ENCODE peak calls at places on chromosomes 2 and 18, in eight cellular contexts. One of them, this sample, is unnamed.

GRCh38 chr2:128781888-128782385 is 463.3 kb upstream of the HS6ST1 start:
- DNase-seq in HCT116: no peak
- DNase-seq in neuronal stem cell: no peak
- DNase-seq in gastrocnemius medialis: no peak
- DNase-seq in keratinocyte: no peak
- DNase-seq in left lung: no peak
- DNase-seq in neural progenitor cell: no peak
- DNase-seq in right cardiac atrium: no peak
- DNase-seq in this sample: no peak

GRCh38 chr2:96409543-96410184 is 74.1 kb downstream of the NCAPH start:
- DNase-seq in keratinocyte: no peak
- DNase-seq in left lung: no peak
- DNase-seq in gastrocnemius medialis: no peak
- DNase-seq in right cardiac atrium: peak; percentile 73
- DNase-seq in neuronal stem cell: no peak
- DNase-seq in neural progenitor cell: peak; percentile 29
- DNase-seq in HCT116: no peak
- DNase-seq in this sample: no peak

GRCh38 chr2:104378853-104379374 is 475.0 kb upstream of the POU3F3 start:
- DNase-seq in HCT116: no peak
- DNase-seq in gastrocnemius medialis: no peak
- DNase-seq in right cardiac atrium: no peak
- DNase-seq in keratinocyte: no peak
- DNase-seq in left lung: no peak
- DNase-seq in neuronal stem cell: peak; percentile 18
- DNase-seq in neural progenitor cell: peak; percentile 38
- DNase-seq in this sample: no peak

GRCh38 chr2:239818531-239819011 is 206.6 kb downstream of the NDUFA10 start:
- DNase-seq in neural progenitor cell: no peak
- DNase-seq in gastrocnemius medialis: no peak
- DNase-seq in keratinocyte: no peak
- DNase-seq in HCT116: no peak
- DNase-seq in left lung: no peak
- DNase-seq in neuronal stem cell: no peak
- DNase-seq in right cardiac atrium: no peak
- DNase-seq in this sample: no peak

GRCh38 chr18:58581265-58581664 is 47.6 kb downstream of the ALPK2 start:
- DNase-seq in keratinocyte: peak; percentile 52
- DNase-seq in left lung: no peak
- DNase-seq in gastrocnemius medialis: no peak
- DNase-seq in right cardiac atrium: no peak
- DNase-seq in neural progenitor cell: no peak
- DNase-seq in neuronal stem cell: no peak
- DNase-seq in HCT116: peak; percentile 57
- DNase-seq in this sample: peak; percentile 61

GRCh38 chr18:6629635-6630140 is 99.8 kb upstream of the ARHGAP28 start:
- DNase-seq in right cardiac atrium: no peak
- DNase-seq in HCT116: no peak
- DNase-seq in keratinocyte: no peak
- DNase-seq in neuronal stem cell: no peak
- DNase-seq in left lung: no peak
- DNase-seq in gastrocnemius medialis: no peak
- DNase-seq in neural progenitor cell: no peak
- DNase-seq in this sample: no peak

GRCh38 chr2:8003462-8004075 is 678.3 kb upstream of the ID2 start:
- DNase-seq in neuronal stem cell: no peak
- DNase-seq in right cardiac atrium: peak; percentile 92
- DNase-seq in gastrocnemius medialis: peak; percentile 76
- DNase-seq in left lung: peak; percentile 52
- DNase-seq in neural progenitor cell: no peak
- DNase-seq in HCT116: no peak
- DNase-seq in keratinocyte: no peak
- DNase-seq in this sample: peak; percentile 71

GRCh38 chr2:162945785-162946184 is 107.2 kb upstream of the KCNH7 start:
- DNase-seq in keratinocyte: no peak
- DNase-seq in gastrocnemius medialis: no peak
- DNase-seq in HCT116: no peak
- DNase-seq in left lung: no peak
- DNase-seq in right cardiac atrium: no peak
- DNase-seq in neural progenitor cell: no peak
- DNase-seq in neuronal stem cell: no peak
- DNase-seq in this sample: no peak

GRCh38 chr18:25648724-25649260 is 296.8 kb upstream of the ZNF521 start:
- DNase-seq in neuronal stem cell: no peak
- DNase-seq in right cardiac atrium: no peak
- DNase-seq in left lung: no peak
- DNase-seq in keratinocyte: no peak
- DNase-seq in gastrocnemius medialis: no peak
- DNase-seq in HCT116: no peak
- DNase-seq in neural progenitor cell: no peak
- DNase-seq in this sample: no peak

GRCh38 chr18:48997681-48997984 is 46.9 kb upstream of the SMAD7 start:
- DNase-seq in keratinocyte: no peak
- DNase-seq in right cardiac atrium: no peak
- DNase-seq in gastrocnemius medialis: no peak
- DNase-seq in neural progenitor cell: no peak
- DNase-seq in HCT116: no peak
- DNase-seq in neuronal stem cell: no peak
- DNase-seq in left lung: no peak
- DNase-seq in this sample: no peak

GRCh38 chr2:233059797-233060499 is at the start of gene INPP5D:
- DNase-seq in neuronal stem cell: no peak
- DNase-seq in left lung: peak; percentile 74
- DNase-seq in right cardiac atrium: peak; percentile 70
- DNase-seq in HCT116: no peak
- DNase-seq in gastrocnemius medialis: peak; percentile 42
- DNase-seq in neural progenitor cell: no peak
- DNase-seq in keratinocyte: no peak
- DNase-seq in this sample: peak; percentile 65

GRCh38 chr2:150686391-150686790 is 198.9 kb upstream of the RND3 start:
- DNase-seq in gastrocnemius medialis: no peak
- DNase-seq in neuronal stem cell: no peak
- DNase-seq in HCT116: no peak
- DNase-seq in neural progenitor cell: no peak
- DNase-seq in left lung: no peak
- DNase-seq in right cardiac atrium: no peak
- DNase-seq in keratinocyte: no peak
- DNase-seq in this sample: no peak

GRCh38 chr18:13524824-13525223 is 201.5 kb downstream of the FAM210A start:
- DNase-seq in neural progenitor cell: no peak
- DNase-seq in neuronal stem cell: no peak
- DNase-seq in right cardiac atrium: no peak
- DNase-seq in keratinocyte: no peak
- DNase-seq in left lung: no peak
- DNase-seq in HCT116: no peak
- DNase-seq in gastrocnemius medialis: no peak
- DNase-seq in this sample: no peak

GRCh38 chr2:8646731-8647461 is 35.0 kb upstream of the ID2 start:
- DNase-seq in gastrocnemius medialis: no peak
- DNase-seq in neural progenitor cell: no peak
- DNase-seq in keratinocyte: no peak
- DNase-seq in right cardiac atrium: no peak
- DNase-seq in HCT116: no peak
- DNase-seq in left lung: no peak
- DNase-seq in neuronal stem cell: no peak
- DNase-seq in this sample: no peak

GRCh38 chr2:120014231-120014990 is 1.5 kb downstream of the EPB41L5 start:
- DNase-seq in HCT116: no peak
- DNase-seq in left lung: no peak
- DNase-seq in neural progenitor cell: peak; percentile 21
- DNase-seq in neuronal stem cell: no peak
- DNase-seq in keratinocyte: no peak
- DNase-seq in right cardiac atrium: no peak
- DNase-seq in gastrocnemius medialis: peak; percentile 37
- DNase-seq in this sample: no peak

GRCh38 chr2:144996225-144996795 is 476.4 kb upstream of the ZEB2 start:
- DNase-seq in HCT116: no peak
- DNase-seq in keratinocyte: no peak
- DNase-seq in left lung: no peak
- DNase-seq in right cardiac atrium: no peak
- DNase-seq in neural progenitor cell: no peak
- DNase-seq in neuronal stem cell: no peak
- DNase-seq in gastrocnemius medialis: no peak
- DNase-seq in this sample: no peak

GRCh38 chr2:191066281-191067233 is 52.6 kb upstream of the STAT1 start:
- DNase-seq in gastrocnemius medialis: no peak
- DNase-seq in HCT116: no peak
- DNase-seq in neural progenitor cell: no peak
- DNase-seq in left lung: no peak
- DNase-seq in neuronal stem cell: no peak
- DNase-seq in right cardiac atrium: no peak
- DNase-seq in keratinocyte: no peak
- DNase-seq in this sample: no peak

GRCh38 chr2:191064590-191064989 is 50.6 kb upstream of the STAT1 start:
- DNase-seq in keratinocyte: no peak
- DNase-seq in left lung: no peak
- DNase-seq in neuronal stem cell: no peak
- DNase-seq in neural progenitor cell: no peak
- DNase-seq in right cardiac atrium: peak; percentile 33
- DNase-seq in gastrocnemius medialis: no peak
- DNase-seq in HCT116: no peak
- DNase-seq in this sample: no peak

GRCh38 chr2:191069606-191070005 is 55.6 kb upstream of the STAT1 start:
- DNase-seq in right cardiac atrium: no peak
- DNase-seq in neuronal stem cell: no peak
- DNase-seq in neural progenitor cell: no peak
- DNase-seq in HCT116: no peak
- DNase-seq in keratinocyte: no peak
- DNase-seq in gastrocnemius medialis: no peak
- DNase-seq in left lung: no peak
- DNase-seq in this sample: no peak

GRCh38 chr2:191065785-191066184 is 51.8 kb upstream of the STAT1 start:
- DNase-seq in HCT116: no peak
- DNase-seq in keratinocyte: no peak
- DNase-seq in left lung: no peak
- DNase-seq in neuronal stem cell: no peak
- DNase-seq in neural progenitor cell: no peak
- DNase-seq in gastrocnemius medialis: no peak
- DNase-seq in right cardiac atrium: no peak
- DNase-seq in this sample: no peak

GRCh38 chr2:191070276-191070675 is 56.3 kb upstream of the STAT1 start:
- DNase-seq in keratinocyte: no peak
- DNase-seq in neuronal stem cell: no peak
- DNase-seq in HCT116: no peak
- DNase-seq in right cardiac atrium: no peak
- DNase-seq in left lung: no peak
- DNase-seq in gastrocnemius medialis: no peak
- DNase-seq in neural progenitor cell: no peak
- DNase-seq in this sample: no peak
- H3K4me3 ChIP-seq in keratinocyte: no peak overlapping the region
- H3K4me3 ChIP-seq in neuronal stem cell: no peak overlapping the region
- H3K4me3 ChIP-seq in HCT116: no peak overlapping the region
- H3K4me3 ChIP-seq in right cardiac atrium: no peak overlapping the region
- H3K4me3 ChIP-seq in left lung: no peak overlapping the region
- H3K4me3 ChIP-seq in gastrocnemius medialis: no peak overlapping the region
- H3K4me3 ChIP-seq in neural progenitor cell: no peak overlapping the region
- H3K4me3 ChIP-seq in this sample: no peak overlapping the region

DNA sequence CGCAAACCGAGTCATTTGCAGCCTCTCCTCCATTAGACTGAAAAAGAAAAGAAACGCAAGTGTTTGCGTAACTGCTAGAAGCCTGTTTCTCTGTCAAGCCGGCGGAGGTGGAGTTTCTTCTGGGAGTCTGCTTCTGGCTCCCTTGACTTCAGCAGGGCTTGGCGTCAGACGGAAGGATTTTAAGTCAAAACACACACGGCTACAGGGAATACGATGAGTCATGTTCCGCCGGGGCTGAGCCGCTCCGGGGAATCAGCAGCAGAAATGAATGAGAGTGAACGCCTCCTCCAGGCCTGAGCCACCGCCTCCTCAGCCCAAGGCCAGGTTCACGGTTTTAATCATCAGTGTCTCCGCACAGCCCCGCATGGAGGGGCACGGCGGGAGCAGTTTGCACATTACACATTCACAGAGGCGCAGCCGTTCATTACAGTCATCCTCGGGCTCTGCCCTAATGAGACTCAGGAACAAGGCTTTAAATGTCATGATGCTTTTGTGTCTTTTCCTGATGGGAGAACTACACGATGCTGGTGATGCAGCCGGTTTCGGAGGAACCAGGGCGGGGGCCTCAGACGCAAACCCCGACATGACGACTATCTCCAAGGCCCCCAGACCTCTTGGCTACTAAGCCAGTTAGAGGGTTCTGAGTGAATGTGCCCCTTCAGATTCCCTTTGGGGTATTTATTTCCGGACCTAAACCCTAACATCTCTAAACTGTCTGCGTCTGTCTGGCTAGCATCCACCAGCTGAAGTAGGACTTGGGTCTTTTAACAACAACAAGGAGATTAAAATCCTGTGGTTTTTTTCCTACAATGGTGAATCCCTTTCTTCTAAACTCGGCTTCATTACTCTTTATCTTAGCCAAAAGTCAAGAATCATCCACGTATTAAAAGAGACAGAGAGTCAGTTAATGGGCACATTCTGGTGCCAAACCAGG is 11.1 kb upstream of the SCG2 start:
- DNase-seq in neuronal stem cell: no peak
- DNase-seq in keratinocyte: peak; percentile 38
- DNase-seq in left lung: peak; percentile 85
- DNase-seq in neural progenitor cell: peak; percentile 55
- DNase-seq in HCT116: peak; percentile 89
- DNase-seq in right cardiac atrium: peak; percentile 90
- DNase-seq in gastrocnemius medialis: peak; percentile 55
- DNase-seq in this sample: peak; percentile 79
- H3K4me3 ChIP-seq in neuronal stem cell: peak overlapping the region; percentile 13
- H3K4me3 ChIP-seq in keratinocyte: peak overlapping the region; percentile 55
- H3K4me3 ChIP-seq in left lung: no peak overlapping the region
- H3K4me3 ChIP-seq in neural progenitor cell: peak overlapping the region; percentile 38
- H3K4me3 ChIP-seq in HCT116: peak overlapping the region; percentile 24
- H3K4me3 ChIP-seq in right cardiac atrium: peak overlapping the region; percentile 34
- H3K4me3 ChIP-seq in gastrocnemius medialis: peak overlapping the region; percentile 21
- H3K4me3 ChIP-seq in this sample: peak overlapping the region; percentile 54

DNA sequence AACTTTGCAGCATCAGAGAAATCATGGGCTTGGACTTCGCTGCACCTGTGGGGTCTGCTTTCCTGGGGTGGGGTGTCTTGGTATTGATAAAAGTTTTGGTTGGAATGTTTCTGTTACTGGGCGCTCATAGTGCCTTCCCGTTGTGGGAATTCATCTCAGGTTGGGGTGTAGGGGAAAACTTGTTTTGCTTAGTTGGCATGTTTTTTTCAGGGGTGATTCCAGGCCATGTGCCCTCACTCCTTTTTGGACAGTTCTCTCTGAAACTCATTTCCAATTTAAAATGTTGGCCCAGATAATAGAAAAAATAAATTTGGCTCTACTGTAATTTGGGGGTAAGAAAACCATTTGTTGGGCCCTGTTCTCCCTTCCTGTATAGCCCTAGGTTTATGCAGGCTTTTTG is 1.5 kb downstream of the LTBP1 start:
- DNase-seq in keratinocyte: no peak
- DNase-seq in neuronal stem cell: no peak
- DNase-seq in neural progenitor cell: no peak
- DNase-seq in right cardiac atrium: no peak
- DNase-seq in gastrocnemius medialis: no peak
- DNase-seq in HCT116: no peak
- DNase-seq in left lung: no peak
- DNase-seq in this sample: no peak
- H3K4me3 ChIP-seq in keratinocyte: peak overlapping the region; percentile 58
- H3K4me3 ChIP-seq in neuronal stem cell: peak overlapping the region; percentile 95
- H3K4me3 ChIP-seq in neural progenitor cell: peak overlapping the region; percentile 76
- H3K4me3 ChIP-seq in right cardiac atrium: peak overlapping the region; percentile 94
- H3K4me3 ChIP-seq in gastrocnemius medialis: peak overlapping the region; percentile 83
- H3K4me3 ChIP-seq in HCT116: peak overlapping the region; percentile 47
- H3K4me3 ChIP-seq in left lung: peak overlapping the region; percentile 69
- H3K4me3 ChIP-seq in this sample: peak overlapping the region; percentile 91

GRCh38 chr18:47817017-47817911 is 113.2 kb downstream of the SMAD2 start:
- DNase-seq in HCT116: no peak
- DNase-seq in keratinocyte: no peak
- DNase-seq in right cardiac atrium: no peak
- DNase-seq in neuronal stem cell: no peak
- DNase-seq in neural progenitor cell: no peak
- DNase-seq in left lung: no peak
- DNase-seq in gastrocnemius medialis: no peak
- DNase-seq in this sample: no peak
- H3K4me3 ChIP-seq in HCT116: no peak overlapping the region
- H3K4me3 ChIP-seq in keratinocyte: no peak overlapping the region
- H3K4me3 ChIP-seq in right cardiac atrium: peak overlapping the region; percentile 20
- H3K4me3 ChIP-seq in neuronal stem cell: no peak overlapping the region
- H3K4me3 ChIP-seq in neural progenitor cell: no peak overlapping the region
- H3K4me3 ChIP-seq in left lung: no peak overlapping the region
- H3K4me3 ChIP-seq in gastrocnemius medialis: no peak overlapping the region
- H3K4me3 ChIP-seq in this sample: no peak overlapping the region